ENCODE peak calls at places on chromosomes 2 and 18, in seven cellular contexts. One of them, this sample, is unnamed.

GRCh38 chr2:128308284-128308731 is 10.4 kb downstream of the HS6ST1 start:
- DNase-seq in astrocyte of the spinal cord: no peak
- DNase-seq in endothelial cell of umbilical vein: no peak
- DNase-seq in psoas muscle: peak
- DNase-seq in thyroid gland: no peak
- DNase-seq in ascending aorta: peak
- DNase-seq in left ventricle myocardium inferior: peak
- DNase-seq in this sample: no peak

GRCh38 chr2:36809046-36809445 is 112.5 kb downstream of the VIT start:
- DNase-seq in psoas muscle: no peak
- DNase-seq in astrocyte of the spinal cord: no peak
- DNase-seq in ascending aorta: no peak
- DNase-seq in endothelial cell of umbilical vein: no peak
- DNase-seq in thyroid gland: no peak
- DNase-seq in left ventricle myocardium inferior: no peak
- DNase-seq in this sample: no peak

GRCh38 chr18:354003-354402 is 86.2 kb upstream of the THOC1 start:
- DNase-seq in astrocyte of the spinal cord: no peak
- DNase-seq in endothelial cell of umbilical vein: no peak
- DNase-seq in left ventricle myocardium inferior: no peak
- DNase-seq in ascending aorta: no peak
- DNase-seq in thyroid gland: no peak
- DNase-seq in psoas muscle: no peak
- DNase-seq in this sample: no peak

GRCh38 chr2:102618452-102619413 is 620 bp upstream of the SLC9A2 start:
- DNase-seq in endothelial cell of umbilical vein: peak
- DNase-seq in ascending aorta: no peak
- DNase-seq in left ventricle myocardium inferior: no peak
- DNase-seq in thyroid gland: peak
- DNase-seq in astrocyte of the spinal cord: peak
- DNase-seq in psoas muscle: no peak
- DNase-seq in this sample: no peak

GRCh38 chr18:74303306-74303705 is 11.5 kb upstream of the CYB5A start:
- DNase-seq in ascending aorta: no peak
- DNase-seq in psoas muscle: no peak
- DNase-seq in endothelial cell of umbilical vein: no peak
- DNase-seq in astrocyte of the spinal cord: no peak
- DNase-seq in thyroid gland: no peak
- DNase-seq in left ventricle myocardium inferior: no peak
- DNase-seq in this sample: no peak

GRCh38 chr2:183605440-183605839 is 481.2 kb downstream of the NUP35 start:
- DNase-seq in astrocyte of the spinal cord: no peak
- DNase-seq in thyroid gland: no peak
- DNase-seq in ascending aorta: no peak
- DNase-seq in psoas muscle: no peak
- DNase-seq in endothelial cell of umbilical vein: no peak
- DNase-seq in left ventricle myocardium inferior: no peak
- DNase-seq in this sample: no peak

GRCh38 chr2:170842785-170843184 is 26.1 kb downstream of the GAD1 start:
- DNase-seq in thyroid gland: no peak
- DNase-seq in ascending aorta: no peak
- DNase-seq in left ventricle myocardium inferior: no peak
- DNase-seq in astrocyte of the spinal cord: peak
- DNase-seq in psoas muscle: no peak
- DNase-seq in endothelial cell of umbilical vein: no peak
- DNase-seq in this sample: no peak

GRCh38 chr2:85446296-85447221 is 28.0 kb downstream of the SH2D6 start:
- DNase-seq in psoas muscle: no peak
- DNase-seq in left ventricle myocardium inferior: no peak
- DNase-seq in endothelial cell of umbilical vein: no peak
- DNase-seq in thyroid gland: no peak
- DNase-seq in astrocyte of the spinal cord: no peak
- DNase-seq in ascending aorta: no peak
- DNase-seq in this sample: no peak

GRCh38 chr18:13889661-13890060 is 25.7 kb downstream of the MC2R start:
- DNase-seq in ascending aorta: no peak
- DNase-seq in astrocyte of the spinal cord: no peak
- DNase-seq in thyroid gland: no peak
- DNase-seq in endothelial cell of umbilical vein: no peak
- DNase-seq in left ventricle myocardium inferior: no peak
- DNase-seq in psoas muscle: no peak
- DNase-seq in this sample: no peak

GRCh38 chr2:109162999-109163398 is 34.0 kb downstream of the SH3RF3 start:
- DNase-seq in psoas muscle: peak
- DNase-seq in left ventricle myocardium inferior: peak
- DNase-seq in endothelial cell of umbilical vein: peak
- DNase-seq in ascending aorta: peak
- DNase-seq in astrocyte of the spinal cord: peak
- DNase-seq in thyroid gland: no peak
- DNase-seq in this sample: peak

GRCh38 chr2:173252581-173252980 is 102.1 kb upstream of the CDCA7 start:
- DNase-seq in ascending aorta: no peak
- DNase-seq in thyroid gland: no peak
- DNase-seq in endothelial cell of umbilical vein: no peak
- DNase-seq in psoas muscle: no peak
- DNase-seq in left ventricle myocardium inferior: no peak
- DNase-seq in astrocyte of the spinal cord: no peak
- DNase-seq in this sample: no peak

GRCh38 chr2:25698752-25699151 is 25.4 kb upstream of the DTNB start:
- DNase-seq in ascending aorta: no peak
- DNase-seq in thyroid gland: no peak
- DNase-seq in endothelial cell of umbilical vein: peak
- DNase-seq in left ventricle myocardium inferior: no peak
- DNase-seq in astrocyte of the spinal cord: peak
- DNase-seq in psoas muscle: no peak
- DNase-seq in this sample: peak

GRCh38 chr2:191566347-191566746 is 111.6 kb upstream of the NABP1 start:
- DNase-seq in thyroid gland: peak
- DNase-seq in left ventricle myocardium inferior: peak
- DNase-seq in astrocyte of the spinal cord: peak
- DNase-seq in ascending aorta: peak
- DNase-seq in psoas muscle: no peak
- DNase-seq in endothelial cell of umbilical vein: peak
- DNase-seq in this sample: peak

GRCh38 chr2:100967716-100968115 is 34.4 kb upstream of the RPL31 start:
- DNase-seq in psoas muscle: no peak
- DNase-seq in endothelial cell of umbilical vein: no peak
- DNase-seq in left ventricle myocardium inferior: no peak
- DNase-seq in thyroid gland: no peak
- DNase-seq in ascending aorta: no peak
- DNase-seq in astrocyte of the spinal cord: no peak
- DNase-seq in this sample: no peak

GRCh38 chr2:232526296-232527055 is 516 bp downstream of the CHRND start:
- DNase-seq in astrocyte of the spinal cord: no peak
- DNase-seq in endothelial cell of umbilical vein: no peak
- DNase-seq in thyroid gland: no peak
- DNase-seq in left ventricle myocardium inferior: no peak
- DNase-seq in ascending aorta: no peak
- DNase-seq in psoas muscle: peak
- DNase-seq in this sample: no peak

GRCh38 chr2:25821225-25822056 is 56.8 kb downstream of the ASXL2 start:
- DNase-seq in ascending aorta: no peak
- DNase-seq in endothelial cell of umbilical vein: peak
- DNase-seq in astrocyte of the spinal cord: peak
- DNase-seq in psoas muscle: no peak
- DNase-seq in left ventricle myocardium inferior: no peak
- DNase-seq in thyroid gland: no peak
- DNase-seq in this sample: peak

GRCh38 chr2:67412424-67412823 is 15.3 kb downstream of the ETAA1 start:
- DNase-seq in left ventricle myocardium inferior: no peak
- DNase-seq in ascending aorta: no peak
- DNase-seq in astrocyte of the spinal cord: no peak
- DNase-seq in endothelial cell of umbilical vein: no peak
- DNase-seq in thyroid gland: no peak
- DNase-seq in psoas muscle: no peak
- DNase-seq in this sample: no peak

DNA sequence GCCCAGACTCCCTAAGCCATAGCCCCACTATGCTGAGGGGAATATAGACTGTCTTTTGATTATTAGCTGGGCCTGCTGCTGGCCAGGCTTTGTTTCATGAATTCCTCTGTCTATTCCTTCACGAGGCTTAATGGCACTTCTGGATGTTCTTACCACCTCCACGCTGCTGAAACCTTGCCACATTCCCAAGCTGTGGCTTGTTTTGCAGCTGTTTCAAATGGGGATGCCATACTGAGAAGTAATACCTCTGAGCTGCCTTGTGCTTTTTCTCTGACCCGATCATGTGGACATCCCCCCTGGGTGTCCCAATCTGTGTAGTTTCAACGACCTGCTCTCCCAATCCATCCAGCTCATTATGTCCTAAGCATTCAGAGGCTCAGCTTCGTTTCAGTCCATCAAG is 114.1 kb downstream of the ICOS start:
- DNase-seq in endothelial cell of umbilical vein: no peak
- DNase-seq in astrocyte of the spinal cord: no peak
- DNase-seq in left ventricle myocardium inferior: no peak
- DNase-seq in psoas muscle: no peak
- DNase-seq in ascending aorta: no peak
- DNase-seq in thyroid gland: no peak
- DNase-seq in this sample: no peak
- TF ChIP-seq CTCF in endothelial cell of umbilical vein: no peak
- TF ChIP-seq CTCF in astrocyte of the spinal cord: no peak
- TF ChIP-seq CTCF in left ventricle myocardium inferior: no peak
- TF ChIP-seq CTCF in psoas muscle: no peak
- TF ChIP-seq CTCF in ascending aorta: no peak
- TF ChIP-seq CTCF in thyroid gland: no peak
- TF ChIP-seq CTCF in this sample: no peak

GRCh38 chr2:188292446-188293239 is 969 bp downstream of the GULP1 start:
- DNase-seq in astrocyte of the spinal cord: peak
- DNase-seq in psoas muscle: peak
- DNase-seq in thyroid gland: peak
- DNase-seq in left ventricle myocardium inferior: peak
- DNase-seq in endothelial cell of umbilical vein: peak
- DNase-seq in ascending aorta: peak
- DNase-seq in this sample: peak

GRCh38 chr2:188295067-188295685 is 3.5 kb downstream of the GULP1 start:
- DNase-seq in ascending aorta: no peak
- DNase-seq in psoas muscle: no peak
- DNase-seq in astrocyte of the spinal cord: no peak
- DNase-seq in thyroid gland: no peak
- DNase-seq in left ventricle myocardium inferior: no peak
- DNase-seq in endothelial cell of umbilical vein: peak
- DNase-seq in this sample: no peak

GRCh38 chr2:188291617-188292445 is at the start of gene GULP1:
- DNase-seq in endothelial cell of umbilical vein: peak
- DNase-seq in psoas muscle: peak
- DNase-seq in thyroid gland: peak
- DNase-seq in astrocyte of the spinal cord: peak
- DNase-seq in left ventricle myocardium inferior: peak
- DNase-seq in ascending aorta: peak
- DNase-seq in this sample: peak

GRCh38 chr2:188293601-188294482 is 2.2 kb downstream of the GULP1 start:
- DNase-seq in left ventricle myocardium inferior: peak
- DNase-seq in ascending aorta: peak
- DNase-seq in astrocyte of the spinal cord: peak
- DNase-seq in endothelial cell of umbilical vein: peak
- DNase-seq in psoas muscle: peak
- DNase-seq in thyroid gland: peak
- DNase-seq in this sample: peak

GRCh38 chr2:188294547-188294946 is 2.9 kb downstream of the GULP1 start:
- DNase-seq in astrocyte of the spinal cord: peak
- DNase-seq in left ventricle myocardium inferior: no peak
- DNase-seq in psoas muscle: no peak
- DNase-seq in ascending aorta: no peak
- DNase-seq in endothelial cell of umbilical vein: peak
- DNase-seq in thyroid gland: no peak
- DNase-seq in this sample: no peak
- H3K4me3 ChIP-seq in astrocyte of the spinal cord: peak
- H3K4me3 ChIP-seq in left ventricle myocardium inferior: peak
- H3K4me3 ChIP-seq in psoas muscle: peak
- H3K4me3 ChIP-seq in ascending aorta: peak
- H3K4me3 ChIP-seq in endothelial cell of umbilical vein: peak
- H3K4me3 ChIP-seq in thyroid gland: no peak
- H3K4me3 ChIP-seq in this sample: peak

GRCh38 chr2:71073475-71073874 is 5.0 kb downstream of the NAGK start:
- DNase-seq in astrocyte of the spinal cord: no peak
- DNase-seq in psoas muscle: no peak
- DNase-seq in endothelial cell of umbilical vein: no peak
- DNase-seq in ascending aorta: no peak
- DNase-seq in thyroid gland: no peak
- DNase-seq in left ventricle myocardium inferior: no peak
- DNase-seq in this sample: no peak

GRCh38 chr2:71069376-71069775 is 928 bp downstream of the NAGK start:
- DNase-seq in endothelial cell of umbilical vein: peak
- DNase-seq in psoas muscle: no peak
- DNase-seq in left ventricle myocardium inferior: no peak
- DNase-seq in thyroid gland: no peak
- DNase-seq in ascending aorta: no peak
- DNase-seq in astrocyte of the spinal cord: peak
- DNase-seq in this sample: no peak

GRCh38 chr2:71072492-71072891 is 4.0 kb downstream of the NAGK start:
- DNase-seq in endothelial cell of umbilical vein: no peak
- DNase-seq in psoas muscle: no peak
- DNase-seq in left ventricle myocardium inferior: no peak
- DNase-seq in ascending aorta: no peak
- DNase-seq in astrocyte of the spinal cord: no peak
- DNase-seq in thyroid gland: no peak
- DNase-seq in this sample: no peak

GRCh38 chr2:71070294-71071025 is 2.0 kb downstream of the NAGK start:
- DNase-seq in astrocyte of the spinal cord: peak
- DNase-seq in ascending aorta: no peak
- DNase-seq in endothelial cell of umbilical vein: no peak
- DNase-seq in psoas muscle: no peak
- DNase-seq in thyroid gland: peak
- DNase-seq in left ventricle myocardium inferior: no peak
- DNase-seq in this sample: peak

GRCh38 chr2:71071681-71072398 is 3.4 kb downstream of the NAGK start:
- DNase-seq in psoas muscle: no peak
- DNase-seq in endothelial cell of umbilical vein: peak
- DNase-seq in astrocyte of the spinal cord: no peak
- DNase-seq in left ventricle myocardium inferior: peak
- DNase-seq in ascending aorta: no peak
- DNase-seq in thyroid gland: no peak
- DNase-seq in this sample: no peak
- TF ChIP-seq CTCF in psoas muscle: no peak
- TF ChIP-seq CTCF in endothelial cell of umbilical vein: no peak
- TF ChIP-seq CTCF in astrocyte of the spinal cord: no peak
- TF ChIP-seq CTCF in left ventricle myocardium inferior: no peak
- TF ChIP-seq CTCF in ascending aorta: no peak
- TF ChIP-seq CTCF in thyroid gland: no peak
- TF ChIP-seq CTCF in this sample: no peak

GRCh38 chr2:189799531-189799930 is 15.3 kb downstream of the PMS1 start:
- DNase-seq in psoas muscle: no peak
- DNase-seq in left ventricle myocardium inferior: no peak
- DNase-seq in endothelial cell of umbilical vein: peak
- DNase-seq in astrocyte of the spinal cord: peak
- DNase-seq in thyroid gland: no peak
- DNase-seq in ascending aorta: no peak
- DNase-seq in this sample: peak

GRCh38 chr2:189798312-189799029 is 14.2 kb downstream of the PMS1 start:
- DNase-seq in left ventricle myocardium inferior: no peak
- DNase-seq in endothelial cell of umbilical vein: peak
- DNase-seq in psoas muscle: no peak
- DNase-seq in astrocyte of the spinal cord: peak
- DNase-seq in ascending aorta: no peak
- DNase-seq in thyroid gland: no peak
- DNase-seq in this sample: peak

GRCh38 chr2:189799030-189799331 is 14.7 kb downstream of the PMS1 start:
- DNase-seq in ascending aorta: no peak
- DNase-seq in psoas muscle: no peak
- DNase-seq in astrocyte of the spinal cord: no peak
- DNase-seq in endothelial cell of umbilical vein: no peak
- DNase-seq in thyroid gland: no peak
- DNase-seq in left ventricle myocardium inferior: no peak
- DNase-seq in this sample: no peak

GRCh38 chr2:189794308-189794707 is 10.1 kb downstream of the PMS1 start:
- DNase-seq in ascending aorta: no peak
- DNase-seq in astrocyte of the spinal cord: no peak
- DNase-seq in psoas muscle: no peak
- DNase-seq in thyroid gland: no peak
- DNase-seq in endothelial cell of umbilical vein: no peak
- DNase-seq in left ventricle myocardium inferior: no peak
- DNase-seq in this sample: no peak

GRCh38 chr2:189797902-189798301 is 13.7 kb downstream of the PMS1 start:
- DNase-seq in thyroid gland: no peak
- DNase-seq in psoas muscle: no peak
- DNase-seq in endothelial cell of umbilical vein: no peak
- DNase-seq in left ventricle myocardium inferior: no peak
- DNase-seq in astrocyte of the spinal cord: no peak
- DNase-seq in ascending aorta: no peak
- DNase-seq in this sample: no peak
- H3K4me3 ChIP-seq in thyroid gland: no peak
- H3K4me3 ChIP-seq in psoas muscle: no peak
- H3K4me3 ChIP-seq in endothelial cell of umbilical vein: no peak
- H3K4me3 ChIP-seq in left ventricle myocardium inferior: no peak
- H3K4me3 ChIP-seq in astrocyte of the spinal cord: no peak
- H3K4me3 ChIP-seq in ascending aorta: no peak
- H3K4me3 ChIP-seq in this sample: no peak

This sample was measured in fibroblast of pulmonary artery.